ENCODE peak calls at places on chromosomes 6 and 20, in five cellular contexts. H is IMR-90, I is ovary, O is heart left ventricle, G is stomach. V is an unnamed sample.

GRCh38 chr6:125983246-125983945 is 2.9 kb upstream of the TRMT11 start:
- DNase-seq in H (peak; percentile 91), I (no peak), O (no peak), G (no peak), V (no peak)

GRCh38 chr6:4808396-4808795 is 32.2 kb downstream of the CDYL start:
- DNase-seq in H (no peak), I (no peak), O (no peak), G (no peak), V (no peak)

GRCh38 chr6:169990095-169991030 is 238.9 kb downstream of the ERMARD start:
- DNase-seq in H (no peak), I (no peak), O (no peak), G (peak; percentile 25), V (peak; percentile 67)

GRCh38 chr20:52035977-52036376 is 155.6 kb downstream of the ZFP64 start:
- DNase-seq in H (no peak), I (no peak), O (no peak), G (peak; percentile 39), V (no peak)

GRCh38 chr6:6717953-6718352 is 129.4 kb downstream of the LY86 start:
- DNase-seq in H (peak; percentile 15), I (no peak), O (peak; percentile 65), G (no peak), V (no peak)

GRCh38 chr6:11023032-11023431 is 21.1 kb downstream of the ELOVL2 start:
- DNase-seq in H (no peak), I (no peak), O (no peak), G (no peak), V (no peak)

GRCh38 chr6:4164456-4164855 is 29.1 kb upstream of the ECI2 start:
- DNase-seq in H (no peak), I (no peak), O (no peak), G (no peak), V (no peak)

GRCh38 chr6:136012198-136012884 is 160.8 kb downstream of the PDE7B start:
- DNase-seq in H (peak; percentile 94), I (no peak), O (no peak), G (no peak), V (no peak)

GRCh38 chr6:3869632-3870527 is 20.7 kb downstream of the FAM50B start:
- DNase-seq in H (no peak), I (no peak), O (no peak), G (peak; percentile 65), V (peak; percentile 34)

GRCh38 chr6:180295-180694 is 112.0 kb upstream of the DUSP22 start:
- DNase-seq in H (no peak), I (no peak), O (no peak), G (no peak), V (no peak)

GRCh38 chr20:16018881-16019280 is 554.4 kb downstream of the KIF16B start:
- DNase-seq in H (no peak), I (no peak), O (no peak), G (no peak), V (no peak)

GRCh38 chr6:47924001-47924400 is 142.2 kb downstream of the OPN5 start:
- DNase-seq in H (no peak), I (no peak), O (no peak), G (no peak), V (no peak)

GRCh38 chr6:36961441-36962430 is 7.2 kb downstream of the PI16 start:
- DNase-seq in H (no peak), I (no peak), O (no peak), G (no peak), V (no peak)

GRCh38 chr6:30799210-30799609 is 54.9 kb upstream of the IER3 start:
- DNase-seq in H (peak; percentile 56), I (no peak), O (no peak), G (no peak), V (no peak)

GRCh38 chr6:17226766-17227338 is 54.3 kb upstream of the RBM24 start:
- DNase-seq in H (peak; percentile 22), I (no peak), O (no peak), G (no peak), V (no peak)

GRCh38 chr6:132760256-132760655 is 2.6 kb upstream of the VNN2 start:
- DNase-seq in H (no peak), I (no peak), O (no peak), G (no peak), V (no peak)

GRCh38 chr6:139540276-139540675 is 165.8 kb upstream of the CITED2 start:
- DNase-seq in H (peak; percentile 77), I (no peak), O (no peak), G (peak; percentile 39), V (no peak)

GRCh38 chr6:97656236-97656635 is 373.2 kb upstream of the MMS22L start:
- DNase-seq in H (no peak), I (no peak), O (no peak), G (no peak), V (no peak)

GRCh38 chr6:101226677-101227135 is 166.8 kb upstream of the GRIK2 start:
- DNase-seq in H (peak; percentile 3), I (no peak), O (no peak), G (no peak), V (no peak)

DNA sequence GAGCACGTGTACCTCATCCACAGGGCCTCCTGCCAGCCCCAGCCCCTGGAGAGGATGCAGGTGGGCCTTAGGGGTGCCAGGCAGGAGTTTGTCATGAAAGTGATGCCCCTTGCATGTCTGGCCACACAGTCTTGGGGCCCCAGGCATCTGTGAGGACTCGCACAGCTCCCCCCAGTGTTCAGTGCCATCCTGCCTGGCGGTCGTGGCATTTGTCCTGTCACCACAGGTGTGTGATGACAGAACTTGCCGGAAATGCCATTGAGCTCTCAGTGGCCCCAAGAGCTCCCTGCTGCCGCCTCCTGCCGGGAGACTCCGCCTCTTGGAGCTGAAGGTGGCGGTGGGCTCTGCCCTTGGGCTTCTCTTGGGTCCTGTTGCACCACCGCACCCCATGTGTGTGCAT is 30.6 kb upstream of the ADRM1 start:
- DNase-seq in H (no peak), I (no peak), O (no peak), G (no peak), V (no peak)
- TF ChIP-seq CTCF in H (no peak), I (no peak), O (no peak), G (no peak), V (no peak)

GRCh38 chr20:45037635-45038034 is 63.3 kb downstream of the KCNS1 start:
- DNase-seq in H (no peak), I (no peak), O (no peak), G (no peak), V (no peak)
- H3K4me1 ChIP-seq in H (peaks cover 13% of the 10 kb centered on the region), I (peaks cover 3% of the 10 kb centered on the region), O (no peaks in the 10 kb centered on the region), G (peaks cover 53% of the 10 kb centered on the region), V (no peaks in the 10 kb centered on the region)

GRCh38 chr6:78947962-78948361 is 80.6 kb downstream of the IRAK1BP1 start:
- DNase-seq in H (peak; percentile 72), I (no peak), O (no peak), G (no peak), V (no peak)
- H3K36me3 ChIP-seq in H (peaks cover 17% of the 10 kb centered on the region), I (no peaks in the 10 kb centered on the region), O (peaks cover 100% of the 10 kb centered on the region), G (peaks cover 99% of the 10 kb centered on the region), V (peaks cover 88% of the 10 kb centered on the region)

GRCh38 chr20:46060301-46060881 is 29.4 kb downstream of the NCOA5 start:
- DNase-seq in H (no peak), I (no peak), O (no peak), G (no peak), V (no peak)

GRCh38 chr20:46056027-46056833 is 27.2 kb downstream of the SLC12A5 start:
- DNase-seq in H (no peak), I (no peak), O (no peak), G (no peak), V (peak; percentile 32)

GRCh38 chr20:46058656-46059281 is 29.8 kb downstream of the SLC12A5 start:
- DNase-seq in H (no peak), I (no peak), O (no peak), G (no peak), V (peak; percentile 54)

GRCh38 chr20:46056970-46057855 is 28.2 kb downstream of the SLC12A5 start:
- DNase-seq in H (peak; percentile 42), I (peak; percentile 77), O (peak; percentile 53), G (no peak), V (peak; percentile 55)

GRCh38 chr20:46057856-46058655 is 29.0 kb downstream of the SLC12A5 start:
- DNase-seq in H (peak; percentile 47), I (no peak), O (peak; percentile 44), G (peak; percentile 35), V (peak; percentile 64)
- TF ChIP-seq CTCF in H (peak; percentile 23), I (peak; percentile 6), O (peak; percentile 23), G (no peak), V (peak; percentile 48)

GRCh38 chr20:31713312-31714049 is 9.2 kb downstream of the BCL2L1 start:
- DNase-seq in H (peak; percentile 91), I (peak; percentile 43), O (peak; percentile 89), G (peak; percentile 56), V (peak; percentile 93)
- H3K4me1 ChIP-seq in H (peaks cover 28% of the 10 kb centered on the region), I (peaks cover 16% of the 10 kb centered on the region), O (peaks cover 70% of the 10 kb centered on the region), G (peaks cover 100% of the 10 kb centered on the region), V (peaks cover 98% of the 10 kb centered on the region)

GRCh38 chr20:36521526-36521925 is 19.8 kb upstream of the MYL9 start:
- DNase-seq in H (no peak), I (no peak), O (no peak), G (no peak), V (no peak)
- H3K36me3 ChIP-seq in H (peaks cover 49% of the 10 kb centered on the region), I (no peaks in the 10 kb centered on the region), O (peaks cover 95% of the 10 kb centered on the region), G (peaks cover 93% of the 10 kb centered on the region), V (peaks cover 61% of the 10 kb centered on the region)

GRCh38 chr20:3250091-3250504 is 11.1 kb upstream of the SLC4A11 start:
- DNase-seq in H (no peak), I (no peak), O (no peak), G (no peak), V (no peak)
- TF ChIP-seq CTCF in H (peak; percentile 26), I (no peak), O (no peak), G (no peak), V (no peak)